ENCODE peak calls at places on chromosomes 4 and X, in ten cellular contexts. One of them, this sample, is unnamed.

GRCh38 chrX:39705299-39705698 is 392.5 kb downstream of the BCOR start:
- DNase-seq in stimulated activated CD4-positive, alpha-beta T cell treated with anti-CD3 and anti-CD28 coated beads, Interleukin-15, amount 100 ng/mL, for 1 hour: no peak
- DNase-seq in activated CD8-positive, alpha-beta T cell treated with anti-CD3 and anti-CD28 coated beads for 36 hours: peak
- DNase-seq in cerebellum: peak
- DNase-seq in GM20000: no peak
- DNase-seq in stimulated activated CD8-positive, alpha-beta memory T cell treated with anti-CD3 and anti-CD28 coated beads, Interleukin-2, amount 100 ng/mL, for 1 hour: no peak
- DNase-seq in hippocampal formation: no peak
- DNase-seq in NCI-H1105 treated with DMSO at 0.1 percent for 48 hours: peak
- DNase-seq in BJ: peak
- DNase-seq in M059J: peak
- DNase-seq in this sample: peak

GRCh38 chr4:27276322-27277073 is 415.9 kb downstream of the STIM2 start:
- DNase-seq in cerebellum: no peak
- DNase-seq in stimulated activated CD8-positive, alpha-beta memory T cell treated with anti-CD3 and anti-CD28 coated beads, Interleukin-2, amount 100 ng/mL, for 1 hour: no peak
- DNase-seq in activated CD8-positive, alpha-beta T cell treated with anti-CD3 and anti-CD28 coated beads for 36 hours: no peak
- DNase-seq in NCI-H1105 treated with DMSO at 0.1 percent for 48 hours: no peak
- DNase-seq in stimulated activated CD4-positive, alpha-beta T cell treated with anti-CD3 and anti-CD28 coated beads, Interleukin-15, amount 100 ng/mL, for 1 hour: no peak
- DNase-seq in M059J: no peak
- DNase-seq in GM20000: no peak
- DNase-seq in hippocampal formation: no peak
- DNase-seq in BJ: no peak
- DNase-seq in this sample: no peak

GRCh38 chr4:151931563-151931962 is 170.8 kb upstream of the GATB start:
- DNase-seq in stimulated activated CD8-positive, alpha-beta memory T cell treated with anti-CD3 and anti-CD28 coated beads, Interleukin-2, amount 100 ng/mL, for 1 hour: no peak
- DNase-seq in cerebellum: no peak
- DNase-seq in M059J: no peak
- DNase-seq in GM20000: no peak
- DNase-seq in activated CD8-positive, alpha-beta T cell treated with anti-CD3 and anti-CD28 coated beads for 36 hours: no peak
- DNase-seq in NCI-H1105 treated with DMSO at 0.1 percent for 48 hours: peak
- DNase-seq in BJ: no peak
- DNase-seq in hippocampal formation: no peak
- DNase-seq in stimulated activated CD4-positive, alpha-beta T cell treated with anti-CD3 and anti-CD28 coated beads, Interleukin-15, amount 100 ng/mL, for 1 hour: no peak
- DNase-seq in this sample: peak

GRCh38 chr4:17097369-17097768 is 198.9 kb upstream of the LDB2 start:
- DNase-seq in cerebellum: no peak
- DNase-seq in stimulated activated CD8-positive, alpha-beta memory T cell treated with anti-CD3 and anti-CD28 coated beads, Interleukin-2, amount 100 ng/mL, for 1 hour: no peak
- DNase-seq in GM20000: no peak
- DNase-seq in hippocampal formation: no peak
- DNase-seq in stimulated activated CD4-positive, alpha-beta T cell treated with anti-CD3 and anti-CD28 coated beads, Interleukin-15, amount 100 ng/mL, for 1 hour: no peak
- DNase-seq in NCI-H1105 treated with DMSO at 0.1 percent for 48 hours: no peak
- DNase-seq in BJ: no peak
- DNase-seq in M059J: no peak
- DNase-seq in activated CD8-positive, alpha-beta T cell treated with anti-CD3 and anti-CD28 coated beads for 36 hours: no peak
- DNase-seq in this sample: no peak

GRCh38 chr4:173345648-173346047 is 11.5 kb upstream of the HMGB2 start:
- DNase-seq in stimulated activated CD4-positive, alpha-beta T cell treated with anti-CD3 and anti-CD28 coated beads, Interleukin-15, amount 100 ng/mL, for 1 hour: no peak
- DNase-seq in stimulated activated CD8-positive, alpha-beta memory T cell treated with anti-CD3 and anti-CD28 coated beads, Interleukin-2, amount 100 ng/mL, for 1 hour: no peak
- DNase-seq in GM20000: no peak
- DNase-seq in cerebellum: no peak
- DNase-seq in M059J: no peak
- DNase-seq in NCI-H1105 treated with DMSO at 0.1 percent for 48 hours: no peak
- DNase-seq in hippocampal formation: no peak
- DNase-seq in activated CD8-positive, alpha-beta T cell treated with anti-CD3 and anti-CD28 coated beads for 36 hours: no peak
- DNase-seq in BJ: no peak
- DNase-seq in this sample: no peak

GRCh38 chr4:44965446-44966095 is 239.2 kb upstream of the GNPDA2 start:
- DNase-seq in M059J: no peak
- DNase-seq in cerebellum: no peak
- DNase-seq in activated CD8-positive, alpha-beta T cell treated with anti-CD3 and anti-CD28 coated beads for 36 hours: no peak
- DNase-seq in stimulated activated CD8-positive, alpha-beta memory T cell treated with anti-CD3 and anti-CD28 coated beads, Interleukin-2, amount 100 ng/mL, for 1 hour: no peak
- DNase-seq in GM20000: no peak
- DNase-seq in NCI-H1105 treated with DMSO at 0.1 percent for 48 hours: no peak
- DNase-seq in hippocampal formation: no peak
- DNase-seq in stimulated activated CD4-positive, alpha-beta T cell treated with anti-CD3 and anti-CD28 coated beads, Interleukin-15, amount 100 ng/mL, for 1 hour: no peak
- DNase-seq in BJ: no peak
- DNase-seq in this sample: no peak

GRCh38 chr4:79863333-79863732 is 209.7 kb downstream of the ANTXR2 start:
- DNase-seq in hippocampal formation: no peak
- DNase-seq in M059J: no peak
- DNase-seq in NCI-H1105 treated with DMSO at 0.1 percent for 48 hours: no peak
- DNase-seq in GM20000: no peak
- DNase-seq in BJ: no peak
- DNase-seq in stimulated activated CD8-positive, alpha-beta memory T cell treated with anti-CD3 and anti-CD28 coated beads, Interleukin-2, amount 100 ng/mL, for 1 hour: no peak
- DNase-seq in stimulated activated CD4-positive, alpha-beta T cell treated with anti-CD3 and anti-CD28 coated beads, Interleukin-15, amount 100 ng/mL, for 1 hour: no peak
- DNase-seq in activated CD8-positive, alpha-beta T cell treated with anti-CD3 and anti-CD28 coated beads for 36 hours: no peak
- DNase-seq in cerebellum: no peak
- DNase-seq in this sample: no peak

GRCh38 chr4:5050520-5050955 is 742 bp upstream of the STK32B start:
- DNase-seq in stimulated activated CD4-positive, alpha-beta T cell treated with anti-CD3 and anti-CD28 coated beads, Interleukin-15, amount 100 ng/mL, for 1 hour: no peak
- DNase-seq in activated CD8-positive, alpha-beta T cell treated with anti-CD3 and anti-CD28 coated beads for 36 hours: peak
- DNase-seq in cerebellum: peak
- DNase-seq in BJ: no peak
- DNase-seq in stimulated activated CD8-positive, alpha-beta memory T cell treated with anti-CD3 and anti-CD28 coated beads, Interleukin-2, amount 100 ng/mL, for 1 hour: no peak
- DNase-seq in GM20000: peak
- DNase-seq in NCI-H1105 treated with DMSO at 0.1 percent for 48 hours: no peak
- DNase-seq in M059J: peak
- DNase-seq in hippocampal formation: peak
- DNase-seq in this sample: peak

GRCh38 chr4:91243132-91243531 is 1060.6 kb upstream of the GRID2 start:
- DNase-seq in stimulated activated CD4-positive, alpha-beta T cell treated with anti-CD3 and anti-CD28 coated beads, Interleukin-15, amount 100 ng/mL, for 1 hour: no peak
- DNase-seq in stimulated activated CD8-positive, alpha-beta memory T cell treated with anti-CD3 and anti-CD28 coated beads, Interleukin-2, amount 100 ng/mL, for 1 hour: no peak
- DNase-seq in BJ: no peak
- DNase-seq in hippocampal formation: no peak
- DNase-seq in cerebellum: no peak
- DNase-seq in GM20000: no peak
- DNase-seq in activated CD8-positive, alpha-beta T cell treated with anti-CD3 and anti-CD28 coated beads for 36 hours: no peak
- DNase-seq in M059J: peak
- DNase-seq in NCI-H1105 treated with DMSO at 0.1 percent for 48 hours: peak
- DNase-seq in this sample: no peak

This sample was measured in GM12865.